ENCODE peak calls at places on chromosome 6, in eight cellular contexts. One of them, this sample, is unnamed.

GRCh38 chr6:28811873-28812272 is 111.9 kb downstream of the TRIM27 start:
- DNase-seq in IMR-90: peak
- DNase-seq in GM23248: no peak
- DNase-seq in kidney: no peak
- DNase-seq in Karpas-422: peak
- DNase-seq in fibroblast of lung: peak
- DNase-seq in K562: peak
- DNase-seq in adipocyte: no peak
- DNase-seq in this sample: peak

GRCh38 chr6:157556671-157557430 is 175.9 kb downstream of the ZDHHC14 start:
- DNase-seq in adipocyte: no peak
- DNase-seq in Karpas-422: no peak
- DNase-seq in K562: no peak
- DNase-seq in IMR-90: no peak
- DNase-seq in kidney: no peak
- DNase-seq in GM23248: no peak
- DNase-seq in fibroblast of lung: no peak
- DNase-seq in this sample: no peak

GRCh38 chr6:467111-467510 is 75.6 kb downstream of the IRF4 start:
- DNase-seq in K562: no peak
- DNase-seq in kidney: no peak
- DNase-seq in IMR-90: no peak
- DNase-seq in fibroblast of lung: no peak
- DNase-seq in GM23248: no peak
- DNase-seq in adipocyte: no peak
- DNase-seq in Karpas-422: no peak
- DNase-seq in this sample: no peak

GRCh38 chr6:85127696-85128225 is 322.1 kb upstream of the NT5E start:
- DNase-seq in K562: no peak
- DNase-seq in GM23248: peak
- DNase-seq in adipocyte: no peak
- DNase-seq in Karpas-422: no peak
- DNase-seq in fibroblast of lung: no peak
- DNase-seq in IMR-90: no peak
- DNase-seq in kidney: no peak
- DNase-seq in this sample: no peak

GRCh38 chr6:123715243-123715863 is 78.6 kb upstream of the TRDN start:
- DNase-seq in kidney: no peak
- DNase-seq in fibroblast of lung: peak
- DNase-seq in Karpas-422: peak
- DNase-seq in IMR-90: no peak
- DNase-seq in adipocyte: peak
- DNase-seq in K562: peak
- DNase-seq in GM23248: peak
- DNase-seq in this sample: peak

GRCh38 chr6:16901777-16902176 is 140.5 kb upstream of the ATXN1 start:
- DNase-seq in fibroblast of lung: peak
- DNase-seq in Karpas-422: no peak
- DNase-seq in kidney: no peak
- DNase-seq in GM23248: peak
- DNase-seq in K562: no peak
- DNase-seq in adipocyte: peak
- DNase-seq in IMR-90: peak
- DNase-seq in this sample: peak

GRCh38 chr6:163711615-163712568 is 297.4 kb downstream of the QKI start:
- DNase-seq in K562: no peak
- DNase-seq in adipocyte: peak
- DNase-seq in Karpas-422: no peak
- DNase-seq in IMR-90: no peak
- DNase-seq in GM23248: peak
- DNase-seq in fibroblast of lung: no peak
- DNase-seq in kidney: no peak
- DNase-seq in this sample: no peak

GRCh38 chr6:70415247-70415646 is 1.9 kb downstream of the FAM135A start:
- DNase-seq in fibroblast of lung: no peak
- DNase-seq in IMR-90: no peak
- DNase-seq in GM23248: no peak
- DNase-seq in K562: no peak
- DNase-seq in adipocyte: no peak
- DNase-seq in kidney: no peak
- DNase-seq in Karpas-422: peak
- DNase-seq in this sample: no peak

GRCh38 chr6:11275598-11275997 is 43.1 kb upstream of the NEDD9 start:
- DNase-seq in Karpas-422: no peak
- DNase-seq in IMR-90: no peak
- DNase-seq in adipocyte: no peak
- DNase-seq in GM23248: no peak
- DNase-seq in K562: no peak
- DNase-seq in fibroblast of lung: no peak
- DNase-seq in kidney: no peak
- DNase-seq in this sample: no peak

GRCh38 chr6:105370316-105370715 is 32.6 kb downstream of the PREP start:
- DNase-seq in IMR-90: no peak
- DNase-seq in GM23248: no peak
- DNase-seq in fibroblast of lung: no peak
- DNase-seq in adipocyte: no peak
- DNase-seq in Karpas-422: no peak
- DNase-seq in kidney: no peak
- DNase-seq in K562: no peak
- DNase-seq in this sample: no peak

GRCh38 chr6:142861711-142862110 is 83.3 kb downstream of the HIVEP2 start:
- DNase-seq in kidney: no peak
- DNase-seq in IMR-90: no peak
- DNase-seq in fibroblast of lung: no peak
- DNase-seq in Karpas-422: no peak
- DNase-seq in K562: no peak
- DNase-seq in GM23248: no peak
- DNase-seq in adipocyte: no peak
- DNase-seq in this sample: no peak

GRCh38 chr6:142680308-142680707 is 264.7 kb downstream of the HIVEP2 start:
- DNase-seq in GM23248: peak
- DNase-seq in kidney: no peak
- DNase-seq in Karpas-422: no peak
- DNase-seq in adipocyte: no peak
- DNase-seq in fibroblast of lung: peak
- DNase-seq in IMR-90: no peak
- DNase-seq in K562: no peak
- DNase-seq in this sample: peak

GRCh38 chr6:167705211-167705750 is 121.4 kb upstream of the AFDN start:
- DNase-seq in K562: no peak
- DNase-seq in kidney: no peak
- DNase-seq in fibroblast of lung: no peak
- DNase-seq in IMR-90: no peak
- DNase-seq in GM23248: no peak
- DNase-seq in Karpas-422: no peak
- DNase-seq in adipocyte: no peak
- DNase-seq in this sample: no peak

GRCh38 chr6:74455786-74456185 is 750.1 kb downstream of the COL12A1 start:
- DNase-seq in adipocyte: no peak
- DNase-seq in fibroblast of lung: no peak
- DNase-seq in K562: no peak
- DNase-seq in IMR-90: no peak
- DNase-seq in GM23248: no peak
- DNase-seq in kidney: no peak
- DNase-seq in Karpas-422: no peak
- DNase-seq in this sample: no peak

DNA sequence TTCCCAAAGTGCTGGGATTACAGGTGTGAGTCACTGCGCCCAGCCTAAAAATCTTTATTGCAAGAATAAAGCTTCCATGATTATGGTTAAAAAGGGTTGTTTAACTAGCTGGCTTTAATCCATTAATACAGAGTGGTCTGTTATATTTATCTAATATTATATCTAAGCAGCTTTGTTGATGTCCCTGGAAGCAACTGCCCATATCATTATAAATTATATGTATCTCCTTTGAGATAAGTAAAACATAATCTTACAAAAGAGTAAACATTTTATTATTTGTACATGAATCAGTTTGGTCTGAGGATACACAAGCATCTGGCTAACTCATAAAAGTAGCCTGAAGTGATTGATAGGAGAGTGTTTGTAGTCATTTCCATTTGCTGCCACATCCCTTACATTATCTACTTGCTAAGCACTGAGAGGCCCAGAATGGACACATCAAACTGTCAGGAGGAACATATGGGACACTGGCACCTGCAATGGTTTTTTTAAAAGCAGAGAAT is 46.9 kb downstream of the TRAF3IP2 start:
- DNase-seq in kidney: no peak
- DNase-seq in GM23248: no peak
- DNase-seq in IMR-90: no peak
- DNase-seq in K562: no peak
- DNase-seq in fibroblast of lung: no peak
- DNase-seq in adipocyte: no peak
- DNase-seq in Karpas-422: no peak
- DNase-seq in this sample: no peak
- H3K9ac ChIP-seq in kidney: no peak
- H3K9ac ChIP-seq in GM23248: peak
- H3K9ac ChIP-seq in IMR-90: no peak
- H3K9ac ChIP-seq in K562: no peak
- H3K9ac ChIP-seq in fibroblast of lung: no peak
- H3K9ac ChIP-seq in adipocyte: peak
- H3K9ac ChIP-seq in Karpas-422: peak
- H3K9ac ChIP-seq in this sample: no peak

GRCh38 chr6:90383212-90383611 is 86.6 kb upstream of the BACH2 start:
- DNase-seq in adipocyte: no peak
- DNase-seq in IMR-90: no peak
- DNase-seq in Karpas-422: peak
- DNase-seq in K562: no peak
- DNase-seq in GM23248: no peak
- DNase-seq in fibroblast of lung: no peak
- DNase-seq in kidney: no peak
- DNase-seq in this sample: no peak
- H3K9ac ChIP-seq in adipocyte: no peak
- H3K9ac ChIP-seq in IMR-90: no peak
- H3K9ac ChIP-seq in Karpas-422: no peak
- H3K9ac ChIP-seq in K562: no peak
- H3K9ac ChIP-seq in GM23248: no peak
- H3K9ac ChIP-seq in fibroblast of lung: no peak
- H3K9ac ChIP-seq in kidney: no peak
- H3K9ac ChIP-seq in this sample: no peak

DNA sequence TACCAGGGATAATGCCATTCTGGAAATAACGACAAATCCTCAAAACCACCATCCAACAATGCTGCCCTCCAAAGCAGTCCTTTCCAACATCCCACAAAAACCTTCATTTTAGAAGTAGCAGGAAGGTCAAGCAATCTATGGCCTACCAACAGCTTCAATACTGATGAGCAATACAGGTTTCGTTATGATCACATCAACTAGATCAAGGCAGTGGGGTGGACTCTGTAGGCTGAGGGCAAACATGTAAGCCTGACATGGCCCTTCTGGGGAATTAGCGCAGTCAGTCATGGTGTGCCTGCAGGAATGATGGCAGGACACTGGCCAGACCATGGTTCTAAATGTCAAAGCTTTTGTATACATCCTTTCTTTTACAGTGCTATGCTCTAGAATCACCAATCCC is 41.7 kb downstream of the EZR start:
- DNase-seq in kidney: no peak
- DNase-seq in adipocyte: no peak
- DNase-seq in GM23248: no peak
- DNase-seq in IMR-90: no peak
- DNase-seq in K562: no peak
- DNase-seq in fibroblast of lung: no peak
- DNase-seq in Karpas-422: no peak
- DNase-seq in this sample: no peak
- H3K9ac ChIP-seq in kidney: no peak
- H3K9ac ChIP-seq in adipocyte: no peak
- H3K9ac ChIP-seq in GM23248: no peak
- H3K9ac ChIP-seq in IMR-90: no peak
- H3K9ac ChIP-seq in K562: no peak
- H3K9ac ChIP-seq in fibroblast of lung: no peak
- H3K9ac ChIP-seq in Karpas-422: no peak
- H3K9ac ChIP-seq in this sample: no peak

DNA sequence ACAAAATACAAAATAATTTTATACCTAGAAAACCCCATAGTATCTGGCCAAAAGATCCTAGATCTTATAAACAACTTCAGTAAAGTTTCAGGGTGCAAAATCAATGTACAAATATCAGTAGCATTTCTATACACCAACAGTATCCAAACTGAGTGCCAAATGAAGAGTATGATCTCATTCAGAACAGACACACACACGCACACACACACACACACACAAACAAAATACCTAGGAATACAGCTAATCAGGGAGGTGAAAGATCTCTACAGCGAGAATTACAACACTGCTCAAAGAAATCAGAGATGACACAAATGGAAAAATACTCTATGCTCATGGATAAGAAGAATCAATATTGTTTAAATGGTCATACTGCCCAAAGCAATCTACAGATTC is 49.2 kb downstream of the TOMM6 start:
- DNase-seq in Karpas-422: no peak
- DNase-seq in fibroblast of lung: peak
- DNase-seq in IMR-90: peak
- DNase-seq in kidney: no peak
- DNase-seq in adipocyte: peak
- DNase-seq in K562: no peak
- DNase-seq in GM23248: peak
- DNase-seq in this sample: no peak
- H3K9ac ChIP-seq in Karpas-422: no peak
- H3K9ac ChIP-seq in fibroblast of lung: no peak
- H3K9ac ChIP-seq in IMR-90: no peak
- H3K9ac ChIP-seq in kidney: no peak
- H3K9ac ChIP-seq in adipocyte: no peak
- H3K9ac ChIP-seq in K562: no peak
- H3K9ac ChIP-seq in GM23248: no peak
- H3K9ac ChIP-seq in this sample: no peak